ENCODE peak calls at places on chromosomes 13 and 19, in eight cellular contexts. R, A, V, T, C, B, G and K are unnamed samples.

GRCh38 chr19:23957660-23958281 is 43.1 kb downstream of the ZNF726 start:
- DNase-seq in R (no peak), A (peak), G (no peak), V (no peak), C (no peak), B (peak), T (no peak), K (no peak)

GRCh38 chr13:91346848-91347211 is 657 bp upstream of the MIR17HG start:
- DNase-seq in R (no peak), T (peak), B (peak), G (peak), A (no peak), C (no peak), V (peak), K (peak)

GRCh38 chr19:35140207-35140897 is 1.7 kb downstream of the FXYD1 start:
- DNase-seq in T (no peak), V (no peak), A (no peak), R (no peak), G (no peak), B (no peak), C (no peak), K (no peak)

GRCh38 chr13:86585826-86586225 is 786.6 kb upstream of the SLITRK6 start:
- DNase-seq in G (no peak), V (no peak), T (no peak), B (no peak), R (no peak), C (no peak), A (no peak), K (no peak)

GRCh38 chr19:43290568-43291359 is 21.4 kb upstream of the PSG9 start:
- DNase-seq in T (no peak), V (no peak), B (peak), A (no peak), R (peak), C (no peak), G (no peak), K (peak)

GRCh38 chr19:5397804-5398692 is 57.2 kb upstream of the ZNRF4 start:
- DNase-seq in B (peak), A (no peak), V (peak), R (peak), T (peak), C (peak), G (no peak), K (no peak)

GRCh38 chr19:21680679-21681078 is 86.7 kb downstream of the ZNF100 start:
- DNase-seq in A (no peak), R (no peak), C (no peak), V (no peak), T (no peak), G (no peak), B (no peak), K (no peak)

GRCh38 chr19:51783373-51783772 is 11.6 kb upstream of the FPR3 start:
- DNase-seq in A (peak), R (no peak), B (peak), T (no peak), G (no peak), V (no peak), C (peak), K (peak)

GRCh38 chr19:16334421-16334820 is 9.8 kb downstream of the KLF2 start:
- DNase-seq in G (peak), B (no peak), T (no peak), A (no peak), V (no peak), C (no peak), R (no peak), K (no peak)

GRCh38 chr19:48970923-48971395 is 5.8 kb downstream of the FTL start:
- DNase-seq in V (peak), A (no peak), G (peak), T (peak), B (peak), R (peak), C (peak), K (peak)

GRCh38 chr19:23554548-23554947 is 132.5 kb downstream of the ZNF675 start:
- DNase-seq in B (no peak), C (no peak), T (no peak), G (no peak), V (no peak), A (no peak), R (no peak), K (no peak)

GRCh38 chr13:49972709-49973108 is 24.1 kb upstream of the TRIM13 start:
- DNase-seq in R (no peak), A (no peak), T (no peak), V (no peak), C (peak), G (no peak), B (no peak), K (no peak)
- H3K4me3 ChIP-seq in R (no peak), A (no peak), T (no peak), V (no peak), C (peak), G (no peak), B (no peak), K (no peak)

DNA sequence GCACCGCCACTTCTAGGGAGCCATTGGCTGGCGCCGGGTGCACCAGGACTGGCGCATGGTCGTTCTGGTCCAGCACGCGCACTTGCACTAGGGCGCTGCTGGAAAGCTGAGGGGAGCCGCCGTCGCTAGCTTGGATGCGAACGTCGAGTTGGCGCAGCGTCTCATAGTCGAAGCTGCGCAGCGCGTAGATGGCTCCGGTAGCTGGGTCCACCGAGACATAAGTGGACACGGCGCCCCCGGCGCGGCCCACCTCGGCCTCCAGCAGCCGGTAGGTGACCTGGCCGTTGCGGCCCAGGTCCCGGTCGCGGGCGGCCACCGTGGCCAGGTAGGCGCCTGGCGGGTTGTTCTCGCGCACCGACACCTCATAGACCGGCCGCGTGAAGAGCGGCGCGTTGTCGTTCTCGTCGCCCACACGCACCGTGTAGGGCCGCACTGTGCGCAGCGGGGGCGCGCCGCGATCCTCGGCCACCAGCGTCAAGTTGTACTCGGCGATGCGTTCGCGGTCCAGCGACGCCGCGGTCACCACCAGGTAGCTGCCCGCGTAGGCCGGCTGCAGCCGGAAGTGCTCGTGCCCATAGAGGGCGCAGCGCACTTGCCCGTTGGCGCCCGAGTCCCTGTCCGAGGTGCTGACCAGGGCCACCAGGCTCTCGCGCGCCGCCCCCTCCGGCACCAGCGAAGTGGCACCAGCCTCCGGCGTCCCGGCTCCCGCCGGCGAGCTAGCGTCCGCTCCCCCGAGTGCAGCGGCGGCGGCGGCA is 1.7 kb downstream of the PCDH8 start:
- DNase-seq in C (no peak), R (peak), G (peak), A (no peak), T (no peak), V (peak), B (no peak), K (no peak)
- TF ChIP-seq CTCF in C (no peak), R (no peak), G (peak), A (no peak), T (no peak), V (peak), B (no peak), K (no peak)

GRCh38 chr13:43614063-43614462 is 172.7 kb downstream of the ENOX1 start:
- DNase-seq in R (no peak), V (no peak), B (no peak), C (no peak), T (no peak), A (no peak), G (no peak), K (no peak)
- TF ChIP-seq MAX in R (no peak), V (no peak), B (no peak), C (no peak), T (no peak), A (no peak), G (no peak), K (no peak)

DNA sequence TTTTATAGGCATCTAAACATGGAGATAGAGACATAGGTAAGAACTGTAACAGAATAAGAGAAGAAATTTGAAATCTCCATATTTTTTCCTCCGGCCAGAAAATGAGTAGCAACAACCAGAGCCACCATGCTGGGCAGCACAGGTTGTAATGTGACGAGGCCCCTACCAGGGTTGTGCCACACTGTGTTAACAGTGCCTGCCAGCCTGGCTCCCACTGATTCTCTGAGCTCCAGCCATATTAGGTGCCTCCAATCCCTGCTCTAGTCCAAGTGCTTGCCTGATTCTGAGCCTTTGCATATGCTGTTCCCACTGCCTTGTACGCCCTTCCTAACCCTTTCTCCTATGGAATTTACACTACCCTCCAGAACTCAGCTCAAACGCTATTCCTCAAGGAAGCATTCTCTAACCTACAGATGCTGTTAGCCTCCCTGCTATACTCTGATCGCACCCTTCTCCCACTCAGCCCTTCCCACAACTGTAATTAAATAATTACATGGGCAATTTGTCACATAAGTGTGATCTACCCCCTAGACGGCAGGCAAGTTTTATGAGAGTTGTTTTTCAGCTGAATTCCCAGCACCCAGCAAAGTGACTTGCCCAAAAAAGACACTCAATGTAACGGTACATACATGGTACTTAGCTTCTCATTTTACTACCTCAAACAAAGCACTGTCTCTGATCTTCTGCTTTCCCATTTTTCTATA is 37.6 kb upstream of the STARD13 start:
- DNase-seq in R (no peak), C (no peak), A (no peak), V (no peak), T (no peak), G (no peak), B (no peak), K (no peak)
- H3K4me3 ChIP-seq in R (no peak), C (no peak), A (no peak), V (no peak), T (no peak), G (no peak), B (no peak), K (no peak)

GRCh38 chr19:54449701-54450069 is 686 bp downstream of the LENG8 start:
- DNase-seq in C (no peak), A (no peak), G (no peak), B (no peak), T (no peak), V (no peak), R (no peak), K (no peak)

GRCh38 chr19:54451331-54451871 is 2.4 kb downstream of the LENG8 start:
- DNase-seq in C (no peak), R (no peak), V (no peak), G (no peak), B (no peak), A (no peak), T (no peak), K (peak)

GRCh38 chr19:54444737-54445136 is 4.3 kb upstream of the LENG8 start:
- DNase-seq in A (no peak), R (no peak), G (no peak), T (no peak), C (no peak), B (no peak), V (no peak), K (no peak)

GRCh38 chr19:54448774-54449700 is at the start of gene LENG8:
- DNase-seq in A (peak), R (peak), G (peak), V (peak), B (peak), T (peak), C (peak), K (peak)

DNA sequence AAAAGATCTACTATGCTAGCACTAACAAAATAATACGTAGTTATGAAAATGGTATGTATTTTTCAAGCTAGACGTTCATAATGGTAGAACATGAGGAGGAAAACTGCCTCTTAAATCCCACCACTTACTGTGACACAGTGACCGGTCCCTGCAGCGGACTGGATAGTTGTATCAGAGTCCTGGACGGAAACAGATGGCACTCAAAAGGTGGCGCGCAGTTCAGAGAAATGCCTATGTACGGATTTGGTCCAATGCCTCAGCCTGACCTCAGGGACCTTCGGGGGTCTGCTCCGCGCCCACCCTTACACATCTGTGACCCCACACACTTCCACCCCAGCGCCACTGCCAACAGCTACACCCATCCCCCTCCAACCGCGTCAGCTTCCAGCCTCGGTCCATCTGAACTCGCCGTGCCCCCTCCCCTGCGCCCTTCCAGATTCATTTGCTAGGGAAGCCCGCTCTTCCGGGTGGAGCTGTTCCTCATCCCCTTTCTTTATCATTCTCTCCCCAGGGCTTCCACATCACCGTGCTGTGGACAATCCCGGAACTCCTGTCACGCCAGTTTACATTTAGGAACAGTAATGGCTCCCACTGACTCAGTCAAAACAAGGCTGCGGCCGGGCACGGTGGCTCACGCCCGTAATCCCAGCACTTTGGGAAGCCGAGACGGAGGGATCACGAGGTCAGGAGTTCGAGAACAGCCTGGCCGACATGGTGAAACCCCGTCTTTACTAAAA is 794 bp upstream of the LENG8 start:
- DNase-seq in B (peak), A (no peak), V (peak), R (peak), G (peak), T (peak), C (peak), K (peak)
- TF ChIP-seq CTCF in B (no peak), A (no peak), V (no peak), R (no peak), G (no peak), T (no peak), C (no peak), K (no peak)

DNA sequence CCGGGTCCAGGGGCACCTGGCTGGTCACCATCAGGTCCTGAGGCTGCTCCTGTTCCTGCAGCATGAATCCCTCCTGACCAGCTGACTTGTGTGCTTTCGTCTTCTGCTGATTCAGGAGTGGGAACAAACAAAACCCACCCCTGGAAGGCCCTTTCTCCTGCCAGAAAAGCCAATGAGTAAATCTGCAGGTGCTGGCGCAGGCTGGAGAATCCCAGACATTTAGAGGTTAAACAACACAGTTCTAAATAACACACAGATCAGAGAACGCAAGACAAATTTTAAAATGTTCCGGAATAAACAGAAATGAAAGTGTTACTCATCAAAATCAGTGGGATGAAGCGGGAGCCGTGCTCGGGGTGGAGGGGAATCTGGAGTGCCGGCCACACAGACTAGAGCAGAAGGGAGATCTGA is 60.6 kb upstream of the C13orf46 start:
- DNase-seq in G (no peak), C (no peak), T (no peak), A (no peak), R (no peak), V (no peak), B (no peak), K (no peak)
- TF ChIP-seq MAX in G (no peak), C (no peak), T (no peak), A (no peak), R (no peak), V (no peak), B (no peak), K (no peak)